ENCODE peak calls at places on chromosomes 12 and 14, in four cellular contexts. R, D, B and I are unnamed samples. For H3K36me3, the result is how much of the 10 kb centered on the place peaks cover.

GRCh38 chr12:46786774-46787173 is 39.0 kb downstream of the SLC38A4 start:
- DNase-seq in D (no peak), R (no peak), B (no peak), I (no peak)

GRCh38 chr12:4762773-4763172 is 42.6 kb downstream of the GALNT8 start:
- DNase-seq in R (no peak), B (no peak), D (no peak), I (no peak)

GRCh38 chr14:53355581-53356112 is 202.5 kb upstream of the DDHD1 start:
- DNase-seq in B (no peak), D (no peak), R (peak), I (no peak)

GRCh38 chr12:66563220-66563619 is 115.7 kb downstream of the GRIP1 start:
- DNase-seq in R (no peak), D (no peak), B (no peak), I (no peak)

GRCh38 chr12:130838284-130838950 is 633 bp downstream of the STX2 start:
- DNase-seq in D (peak), B (peak), R (peak), I (peak)

GRCh38 chr14:34053666-34054065 is 102.8 kb upstream of the EGLN3 start:
- DNase-seq in R (no peak), B (no peak), D (peak), I (no peak)

GRCh38 chr12:43285248-43285647 is 266.8 kb downstream of the ADAMTS20 start:
- DNase-seq in B (no peak), D (no peak), R (no peak), I (no peak)

GRCh38 chr14:92531151-92531873 is 17.7 kb downstream of the RIN3 start:
- DNase-seq in R (no peak), D (no peak), B (no peak), I (no peak)

GRCh38 chr12:72241552-72241951 is 30.6 kb upstream of the TRHDE start:
- DNase-seq in D (no peak), R (no peak), B (no peak), I (no peak)

GRCh38 chr12:54981796-54982195 is 2.8 kb downstream of the TESPA1 start:
- DNase-seq in R (no peak), B (no peak), D (no peak), I (no peak)

GRCh38 chr12:125172231-125172850 is 107.1 kb downstream of the AACS start:
- DNase-seq in B (no peak), R (no peak), D (no peak), I (no peak)

GRCh38 chr14:23522643-23523198 is 28.8 kb downstream of the ZFHX2 start:
- DNase-seq in D (no peak), R (no peak), B (no peak), I (no peak)

GRCh38 chr12:75564398-75564797 is 53.0 kb upstream of the KRR1 start:
- DNase-seq in R (no peak), B (no peak), D (no peak), I (no peak)

GRCh38 chr12:98808243-98808895 is 163.3 kb downstream of the APAF1 start:
- DNase-seq in D (no peak), B (no peak), R (peak), I (no peak)

GRCh38 chr14:64303471-64303917 is 9.3 kb upstream of the ESR2 start:
- DNase-seq in B (no peak), R (peak), D (no peak), I (no peak)

GRCh38 chr14:60090864-60091519 is 731 bp upstream of the PCNX4 start:
- DNase-seq in B (peak), D (peak), R (peak), I (peak)

GRCh38 chr12:104486416-104486815 is 29.7 kb downstream of the CHST11 start:
- DNase-seq in D (no peak), B (no peak), R (no peak), I (no peak)

GRCh38 chr14:60944206-60944605 is 36.7 kb downstream of the TRMT5 start:
- DNase-seq in B (no peak), D (no peak), R (no peak), I (no peak)

GRCh38 chr12:62044450-62044849 is 215.8 kb upstream of the USP15 start:
- DNase-seq in R (peak), D (no peak), B (no peak), I (no peak)

GRCh38 chr14:79016828-79017505 is 846.8 kb downstream of the NRXN3 start:
- DNase-seq in B (no peak), R (no peak), D (no peak), I (no peak)

GRCh38 chr14:22976620-22977433 is 5.5 kb downstream of the AJUBA start:
- DNase-seq in R (peak), B (no peak), D (no peak), I (no peak)

GRCh38 chr12:122688291-122688690 is 14.9 kb downstream of the HCAR2 start:
- DNase-seq in R (no peak), D (no peak), B (peak), I (no peak)

GRCh38 chr14:92437729-92438280 is 75.8 kb upstream of the RIN3 start:
- DNase-seq in R (no peak), D (no peak), B (no peak), I (no peak)

GRCh38 chr14:102928412-102929348 is 6.2 kb downstream of the AMN start:
- DNase-seq in R (peak), B (peak), D (peak), I (peak)

GRCh38 chr12:57563358-57563757 is 13.5 kb downstream of the KIF5A start:
- DNase-seq in R (no peak), D (no peak), B (no peak), I (no peak)

GRCh38 chr12:1760566-1761382 is 59.6 kb upstream of the LRTM2 start:
- DNase-seq in D (peak), R (no peak), B (no peak), I (peak)

GRCh38 chr12:104049278-104050257 is at the start of gene GLT8D2:
- DNase-seq in B (peak), R (peak), D (peak), I (peak)

GRCh38 chr12:122422769-122423257 is 344 bp upstream of the CLIP1 start:
- DNase-seq in D (peak), R (peak), B (no peak), I (peak)

GRCh38 chr14:22268875-22269274 is 320.1 kb downstream of the DAD1 start:
- DNase-seq in R (no peak), D (no peak), B (no peak), I (no peak)

GRCh38 chr14:23061995-23062394 is 4.7 kb upstream of the CDH24 start:
- DNase-seq in D (peak), R (no peak), B (peak), I (peak)

GRCh38 chr12:122669397-122670070 is 33.6 kb downstream of the HCAR2 start:
- DNase-seq in D (no peak), B (no peak), R (no peak), I (no peak)

GRCh38 chr14:101220921-101221510 is 317.5 kb upstream of the RTL1 start:
- DNase-seq in B (no peak), D (no peak), R (no peak), I (no peak)

GRCh38 chr12:80892597-80893445 is 44.9 kb downstream of the LIN7A start:
- DNase-seq in D (no peak), R (peak), B (no peak), I (no peak)

GRCh38 chr14:21092147-21093011 is 6.1 kb downstream of the ZNF219 start:
- DNase-seq in R (peak), D (peak), B (peak), I (peak)

GRCh38 chr14:21090194-21090939 is 8.1 kb downstream of the ZNF219 start:
- DNase-seq in D (no peak), R (peak), B (no peak), I (peak)

GRCh38 chr14:21090940-21091663 is 7.4 kb downstream of the ZNF219 start:
- DNase-seq in B (no peak), R (no peak), D (no peak), I (no peak)

GRCh38 chr14:21093018-21093417 is 5.4 kb downstream of the ZNF219 start:
- DNase-seq in B (no peak), R (no peak), D (no peak), I (no peak)

GRCh38 chr14:21091784-21092146 is 6.7 kb downstream of the ZNF219 start:
- DNase-seq in B (no peak), R (no peak), D (no peak), I (peak)
- H3K36me3 ChIP-seq in B (under half), R (half or more), D (under half), I (under half)

DNA sequence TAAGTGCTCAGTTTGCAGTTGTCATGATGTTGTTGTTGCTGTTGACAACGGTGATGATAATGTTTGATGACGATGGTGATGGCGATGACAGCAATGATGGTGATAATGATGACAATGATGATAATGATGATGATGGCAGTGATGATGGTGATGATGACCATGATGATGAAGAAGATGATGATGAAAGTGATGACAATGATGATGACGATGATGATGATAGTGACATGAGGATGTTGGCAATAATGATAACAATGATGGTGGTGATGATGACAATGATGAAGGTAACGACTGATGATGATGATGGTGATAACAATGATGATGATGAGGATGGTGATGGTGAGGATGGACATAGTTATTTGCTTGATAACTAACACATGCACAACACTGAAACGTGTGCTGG is 778.5 kb downstream of the VRK1 start:
- DNase-seq in D (no peak), R (no peak), B (no peak), I (no peak)
- H3K36me3 ChIP-seq in D (under half), R (under half), B (under half), I (under half)

GRCh38 chr12:118840399-118840798 is 140.9 kb upstream of the SRRM4 start:
- DNase-seq in D (no peak), B (no peak), R (peak), I (no peak)
- H3K36me3 ChIP-seq in D (under half), B (under half), R (under half), I (under half)

DNA sequence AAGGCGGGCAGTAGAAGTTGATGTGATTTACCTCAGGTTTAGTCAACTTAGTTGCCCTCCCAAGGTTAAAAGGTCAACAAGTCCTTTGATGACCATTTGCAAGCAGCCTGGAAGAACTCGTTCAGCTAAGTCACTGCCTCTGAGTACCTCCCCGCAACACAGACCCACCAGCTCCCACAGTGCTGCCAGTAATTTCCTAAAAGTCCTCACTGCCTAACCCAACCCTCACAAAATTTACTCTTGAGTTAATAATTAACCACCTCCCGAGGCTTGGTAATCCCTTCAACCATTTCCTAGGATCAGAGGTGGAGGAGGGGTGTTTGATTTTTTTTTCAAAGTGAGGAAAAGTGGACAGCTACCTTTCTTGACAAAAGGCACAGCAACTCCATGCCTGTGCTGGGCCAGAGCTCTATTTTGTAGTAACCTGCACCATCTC is 55.8 kb downstream of the MAP3K9 start:
- DNase-seq in B (no peak), D (no peak), R (peak), I (no peak)
- H3K36me3 ChIP-seq in B (under half), D (under half), R (half or more), I (under half)

DNA sequence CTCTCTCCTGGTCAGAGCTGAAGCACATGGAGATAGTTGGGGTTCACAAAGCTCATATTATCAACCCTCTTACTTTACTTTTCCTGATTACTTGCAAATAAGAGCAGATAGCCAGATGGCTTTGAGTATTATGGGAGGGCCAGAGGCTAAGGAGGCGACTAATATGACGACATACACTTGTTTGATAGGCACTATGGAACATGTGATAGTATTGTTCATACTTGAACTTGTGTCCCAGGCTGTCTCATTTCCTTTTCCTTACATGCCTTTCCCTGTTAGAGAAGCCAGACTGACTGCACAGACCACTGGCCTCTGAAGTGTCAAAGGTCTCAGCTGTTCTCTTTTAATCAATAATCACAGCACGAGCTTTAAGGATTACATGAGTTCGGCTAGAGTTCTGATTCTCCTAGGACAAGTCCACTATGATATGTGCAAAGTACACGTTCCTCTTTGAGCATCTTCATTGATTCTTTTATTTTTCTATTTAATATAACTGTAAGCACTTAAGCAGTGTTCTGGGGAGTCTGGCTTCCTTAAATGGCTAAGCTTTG is 326.0 kb downstream of the PRKD1 start:
- DNase-seq in D (no peak), R (no peak), B (no peak), I (no peak)
- H3K36me3 ChIP-seq in D (under half), R (under half), B (under half), I (under half)

GRCh38 chr14:21001218-21001617 is 2.1 kb downstream of the SLC39A2 start:
- DNase-seq in B (no peak), R (peak), D (no peak), I (no peak)

GRCh38 chr14:20996521-20996920 is 2.6 kb upstream of the SLC39A2 start:
- DNase-seq in R (peak), B (no peak), D (no peak), I (no peak)

GRCh38 chr14:20998139-20998538 is 954 bp upstream of the SLC39A2 start:
- DNase-seq in D (no peak), B (peak), R (peak), I (no peak)

GRCh38 chr14:20998674-20999366 is at the start of gene SLC39A2:
- DNase-seq in R (peak), B (peak), D (no peak), I (peak)

DNA sequence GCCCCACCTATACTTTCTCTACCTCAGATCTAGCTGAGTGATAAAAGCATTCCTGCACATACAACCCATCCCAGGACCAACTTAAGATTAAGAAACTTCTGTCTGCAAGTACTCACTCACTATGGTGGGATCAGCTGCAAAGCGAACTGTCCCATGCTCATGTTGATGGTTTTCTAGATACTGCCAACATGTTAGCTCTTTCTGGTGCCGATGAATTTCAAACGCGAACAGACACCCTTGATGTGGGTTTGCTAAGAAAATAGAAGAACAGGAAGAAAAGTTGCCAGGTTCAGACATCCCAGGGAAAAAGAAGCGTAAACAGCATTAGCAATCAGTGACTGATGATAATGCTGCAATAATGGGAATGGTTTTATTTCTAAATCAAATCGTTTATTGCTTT is 1.5 kb upstream of the SLC39A2 start:
- DNase-seq in D (no peak), B (no peak), R (peak), I (no peak)
- H3K36me3 ChIP-seq in D (under half), B (under half), R (under half), I (under half)

DNA sequence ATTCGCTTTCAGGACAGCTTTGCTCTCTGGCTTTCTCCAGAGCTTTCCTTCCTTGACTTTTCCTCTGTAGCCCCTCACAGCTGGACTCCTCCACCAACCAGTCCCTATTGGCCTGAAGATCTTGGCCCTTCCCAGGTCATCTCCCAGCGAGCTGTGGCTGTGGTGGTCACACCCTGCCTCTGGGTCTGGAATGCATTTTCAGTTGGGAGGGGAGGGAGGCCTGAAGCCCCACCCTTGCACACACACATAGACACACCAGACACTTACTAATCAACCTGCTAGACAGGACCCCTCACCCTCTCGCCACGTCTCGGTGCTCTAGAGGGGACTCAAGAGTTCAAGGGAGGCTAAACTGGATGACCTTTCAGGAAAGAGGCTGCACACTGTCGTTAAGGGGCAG is 13.9 kb downstream of the JDP2 start:
- DNase-seq in B (no peak), R (no peak), D (no peak), I (no peak)
- H3K36me3 ChIP-seq in B (under half), R (under half), D (under half), I (under half)

GRCh38 chr12:51378749-51379148 is 12.5 kb downstream of the GALNT6 start:
- DNase-seq in R (no peak), B (no peak), D (no peak), I (no peak)
- H3K36me3 ChIP-seq in R (under half), B (under half), D (under half), I (under half)